ENCODE peak calls at places on chromosomes 16 and 17, in five cellular contexts. Y is AG09319, T is MV-4-11, K is HuH-7, V is fibroblast of pulmonary artery. Z is an unnamed sample.

GRCh38 chr16:70679653-70680494 is 6.0 kb downstream of the MTSS2 start:
- DNase-seq in Y (no peak), T (no peak), K (no peak), V (no peak), Z (no peak)

GRCh38 chr16:8869212-8869987 is 594 bp upstream of the CARHSP1 start:
- DNase-seq in Y (no peak), T (no peak), K (peak; percentile 58), V (no peak), Z (peak; percentile 31)

GRCh38 chr16:84479716-84480450 is 24.6 kb downstream of the MEAK7 start:
- DNase-seq in Y (no peak), T (no peak), K (no peak), V (no peak), Z (no peak)

GRCh38 chr16:66459878-66460277 is 32.8 kb downstream of the BEAN1 start:
- DNase-seq in Y (no peak), T (no peak), K (no peak), V (no peak), Z (no peak)

GRCh38 chr17:34764716-34765115 is 185.3 kb downstream of the TMEM132E start:
- DNase-seq in Y (no peak), T (no peak), K (no peak), V (no peak), Z (no peak)

GRCh38 chr16:79417465-79418093 is 183.0 kb downstream of the MAF start:
- DNase-seq in Y (no peak), T (no peak), K (no peak), V (no peak), Z (no peak)

GRCh38 chr17:64256913-64257807 is 5.9 kb downstream of the TEX2 start:
- DNase-seq in Y (no peak), T (no peak), K (no peak), V (peak; percentile 28), Z (no peak)

GRCh38 chr16:4537376-4538066 is 1.1 kb downstream of the CDIP1 start:
- DNase-seq in Y (no peak), T (no peak), K (no peak), V (no peak), Z (no peak)

GRCh38 chr17:66655861-66656260 is 179.1 kb upstream of the CACNG5 start:
- DNase-seq in Y (no peak), T (no peak), K (no peak), V (peak; percentile 61), Z (no peak)

GRCh38 chr17:34624767-34625389 is 45.5 kb downstream of the TMEM132E start:
- DNase-seq in Y (no peak), T (no peak), K (no peak), V (no peak), Z (no peak)

GRCh38 chr17:10421946-10422542 is at the start of gene MYH8:
- DNase-seq in Y (no peak), T (no peak), K (no peak), V (no peak), Z (no peak)

GRCh38 chr16:87728026-87728425 is 37.8 kb downstream of the KLHDC4 start:
- DNase-seq in Y (no peak), T (no peak), K (no peak), V (peak; percentile 18), Z (no peak)

GRCh38 chr16:76345093-76345735 is 68.0 kb downstream of the CNTNAP4 start:
- DNase-seq in Y (no peak), T (no peak), K (peak; percentile 20), V (peak; percentile 99), Z (peak; percentile 10)

GRCh38 chr17:43399839-43400328 is 1.1 kb downstream of the ARL4D start:
- DNase-seq in Y (no peak), T (no peak), K (no peak), V (no peak), Z (no peak)

GRCh38 chr17:33370384-33370783 is 77.3 kb upstream of the ASIC2 start:
- DNase-seq in Y (no peak), T (no peak), K (no peak), V (no peak), Z (no peak)

GRCh38 chr16:85842435-85842834 is 42.9 kb downstream of the COX4I1 start:
- DNase-seq in Y (no peak), T (no peak), K (no peak), V (no peak), Z (no peak)

GRCh38 chr17:41324180-41325075 is 8.9 kb upstream of the KRTAP17-1 start:
- DNase-seq in Y (no peak), T (no peak), K (peak; percentile 13), V (peak; percentile 3), Z (peak; percentile 76)

GRCh38 chr16:80407265-80407987 is 133.4 kb upstream of the DYNLRB2 start:
- DNase-seq in Y (no peak), T (no peak), K (peak; percentile 40), V (no peak), Z (peak; percentile 11)

GRCh38 chr17:35748323-35748960 is 4.6 kb downstream of the GAS2L2 start:
- DNase-seq in Y (no peak), T (no peak), K (no peak), V (no peak), Z (no peak)

GRCh38 chr16:75471723-75472634 is 7.5 kb upstream of the TMEM170A start:
- DNase-seq in Y (peak; percentile 36), T (peak; percentile 61), K (peak; percentile 94), V (peak; percentile 77), Z (peak; percentile 83)

GRCh38 chr17:14871921-14872320 is 393.2 kb downstream of the PMP22 start:
- DNase-seq in Y (no peak), T (peak; percentile 20), K (no peak), V (peak; percentile 50), Z (no peak)

GRCh38 chr17:73798111-73798748 is 154.0 kb upstream of the SDK2 start:
- DNase-seq in Y (peak; percentile 75), T (peak; percentile 26), K (peak; percentile 89), V (peak; percentile 91), Z (peak; percentile 93)

GRCh38 chr16:54454616-54455015 is 168.0 kb upstream of the IRX3 start:
- DNase-seq in Y (no peak), T (peak; percentile 70), K (no peak), V (no peak), Z (no peak)

GRCh38 chr16:2964416-2965223 is 545 bp downstream of the KREMEN2 start:
- DNase-seq in Y (no peak), T (peak; percentile 34), K (peak; percentile 94), V (no peak), Z (peak; percentile 79)

GRCh38 chr17:2056221-2057129 is 1.6 kb downstream of the HIC1 start:
- DNase-seq in Y (no peak), T (peak; percentile 20), K (peak; percentile 79), V (peak; percentile 72), Z (peak; percentile 63)

GRCh38 chr16:74570412-74571301 is 36.3 kb downstream of the GLG1 start:
- DNase-seq in Y (no peak), T (no peak), K (peak; percentile 65), V (no peak), Z (peak; percentile 32)

GRCh38 chr16:88924834-88925539 is 52.0 kb downstream of the CBFA2T3 start:
- DNase-seq in Y (peak; percentile 19), T (peak; percentile 31), K (peak; percentile 86), V (peak; percentile 81), Z (peak; percentile 76)

GRCh38 chr16:73166394-73166971 is 118.6 kb upstream of the ZFHX3 start:
- DNase-seq in Y (no peak), T (peak; percentile 22), K (no peak), V (no peak), Z (no peak)

GRCh38 chr16:16075463-16076399 is 126.3 kb downstream of the ABCC1 start:
- DNase-seq in Y (peak; percentile 50), T (peak; percentile 97), K (no peak), V (no peak), Z (no peak)